ENCODE peak calls at places on chromosomes 11 and 22, in seven cellular contexts. C is effector memory CD8-positive, alpha-beta T cell; T is DMS79 treated with DMSO at 0.1 percent for 48 hours; B is D721Med; W is thoracic aorta; Y is stimulated activated CD8-positive, alpha-beta memory T cell treated with anti-CD3 and anti-CD28 coated beads, Interleukin-7, amount 100 ng/mL, for 4 hours; M is SK-MEL-5. F is an unnamed sample.

GRCh38 chr22:49934144-49934890 is 15.9 kb downstream of the CRELD2 start:
- DNase-seq in C (peak; percentile 39), T (no peak), B (no peak), W (no peak), Y (no peak), M (no peak), F (peak; percentile 91)

GRCh38 chr11:2142300-2142759 is 3.1 kb upstream of the IGF2 start:
- DNase-seq in C (no peak), T (no peak), B (no peak), W (no peak), Y (no peak), M (no peak), F (no peak)

GRCh38 chr22:49979587-49980264 is 19.2 kb downstream of the PIM3 start:
- DNase-seq in C (no peak), T (no peak), B (no peak), W (no peak), Y (no peak), M (peak; percentile 84), F (no peak)

GRCh38 chr11:104343578-104343977 is 179.6 kb upstream of the PDGFD start:
- DNase-seq in C (no peak), T (no peak), B (no peak), W (no peak), Y (no peak), M (peak; percentile 20), F (no peak)

GRCh38 chr11:2375341-2375853 is 1.7 kb upstream of the CD81 start:
- DNase-seq in C (no peak), T (peak; percentile 23), B (no peak), W (no peak), Y (no peak), M (no peak), F (no peak)

GRCh38 chr11:120207517-120207916 is 3.3 kb upstream of the OAF start:
- DNase-seq in C (no peak), T (no peak), B (no peak), W (no peak), Y (no peak), M (no peak), F (no peak)

GRCh38 chr11:55658031-55658573 is 3.9 kb upstream of the OR4C6 start:
- DNase-seq in C (no peak), T (no peak), B (no peak), W (no peak), Y (no peak), M (no peak), F (no peak)

GRCh38 chr11:29538339-29539036 is 478.3 kb downstream of the KCNA4 start:
- DNase-seq in C (no peak), T (no peak), B (no peak), W (no peak), Y (no peak), M (no peak), F (no peak)

GRCh38 chr11:78467370-78467769 is 49.8 kb upstream of the GAB2 start:
- DNase-seq in C (no peak), T (no peak), B (no peak), W (no peak), Y (no peak), M (no peak), F (no peak)

GRCh38 chr22:44025171-44026065 is 1.3 kb downstream of the PARVB start:
- DNase-seq in C (no peak), T (no peak), B (no peak), W (no peak), Y (no peak), M (peak; percentile 57), F (peak; percentile 88)